ENCODE peak calls at places on chromosomes 7 and 10, in seven cellular contexts. One of them, this sample, is unnamed.

GRCh38 chr7:91239171-91239604 is 25.0 kb upstream of the FZD1 start:
- DNase-seq in progenitor cell of endocrine pancreas: no peak
- DNase-seq in RPMI7951: peak; percentile 98
- DNase-seq in prostate gland: no peak
- DNase-seq in Kasumi-1: peak; percentile 82
- DNase-seq in AG20443: peak; percentile 40
- DNase-seq in NCI-H2171 treated with DMSO at 0.1 percent for 48 hours: no peak
- DNase-seq in this sample: no peak

GRCh38 chr7:137546671-137547070 is 203.1 kb upstream of the PTN start:
- DNase-seq in progenitor cell of endocrine pancreas: no peak
- DNase-seq in RPMI7951: peak; percentile 15
- DNase-seq in prostate gland: no peak
- DNase-seq in Kasumi-1: no peak
- DNase-seq in AG20443: peak; percentile 42
- DNase-seq in NCI-H2171 treated with DMSO at 0.1 percent for 48 hours: no peak
- DNase-seq in this sample: no peak

GRCh38 chr7:132636581-132636980 is 60.3 kb upstream of the PLXNA4 start:
- DNase-seq in progenitor cell of endocrine pancreas: no peak
- DNase-seq in RPMI7951: peak; percentile 22
- DNase-seq in prostate gland: no peak
- DNase-seq in Kasumi-1: no peak
- DNase-seq in AG20443: no peak
- DNase-seq in NCI-H2171 treated with DMSO at 0.1 percent for 48 hours: no peak
- DNase-seq in this sample: no peak

GRCh38 chr7:5187605-5188004 is 2.4 kb upstream of the WIPI2 start:
- DNase-seq in progenitor cell of endocrine pancreas: no peak
- DNase-seq in RPMI7951: no peak
- DNase-seq in prostate gland: no peak
- DNase-seq in Kasumi-1: no peak
- DNase-seq in AG20443: no peak
- DNase-seq in NCI-H2171 treated with DMSO at 0.1 percent for 48 hours: no peak
- DNase-seq in this sample: no peak

GRCh38 chr10:124665980-124666379 is 78.2 kb downstream of the FAM53B start:
- DNase-seq in progenitor cell of endocrine pancreas: no peak
- DNase-seq in RPMI7951: no peak
- DNase-seq in prostate gland: no peak
- DNase-seq in Kasumi-1: no peak
- DNase-seq in AG20443: peak; percentile 53
- DNase-seq in NCI-H2171 treated with DMSO at 0.1 percent for 48 hours: no peak
- DNase-seq in this sample: no peak

GRCh38 chr7:70171369-70171768 is 573.1 kb downstream of the AUTS2 start:
- DNase-seq in progenitor cell of endocrine pancreas: no peak
- DNase-seq in RPMI7951: no peak
- DNase-seq in prostate gland: no peak
- DNase-seq in Kasumi-1: no peak
- DNase-seq in AG20443: no peak
- DNase-seq in NCI-H2171 treated with DMSO at 0.1 percent for 48 hours: no peak
- DNase-seq in this sample: no peak

GRCh38 chr7:54758702-54759665 is at the start of gene SEC61G:
- DNase-seq in progenitor cell of endocrine pancreas: peak; percentile 86
- DNase-seq in RPMI7951: peak; percentile 98
- DNase-seq in prostate gland: peak; percentile 95
- DNase-seq in Kasumi-1: peak; percentile 99
- DNase-seq in AG20443: peak; percentile 99
- DNase-seq in NCI-H2171 treated with DMSO at 0.1 percent for 48 hours: peak; percentile 95
- DNase-seq in this sample: peak; percentile 82

GRCh38 chr7:128410092-128410665 is 397 bp upstream of the IMPDH1 start:
- DNase-seq in progenitor cell of endocrine pancreas: peak; percentile 39
- DNase-seq in RPMI7951: peak; percentile 87
- DNase-seq in prostate gland: peak; percentile 48
- DNase-seq in Kasumi-1: peak; percentile 48
- DNase-seq in AG20443: peak; percentile 80
- DNase-seq in NCI-H2171 treated with DMSO at 0.1 percent for 48 hours: peak; percentile 80
- DNase-seq in this sample: peak; percentile 53

GRCh38 chr10:103145860-103146466 is 47.1 kb downstream of the NT5C2 start:
- DNase-seq in progenitor cell of endocrine pancreas: no peak
- DNase-seq in RPMI7951: peak; percentile 74
- DNase-seq in prostate gland: no peak
- DNase-seq in Kasumi-1: peak; percentile 22
- DNase-seq in AG20443: peak; percentile 59
- DNase-seq in NCI-H2171 treated with DMSO at 0.1 percent for 48 hours: peak; percentile 21
- DNase-seq in this sample: no peak

GRCh38 chr7:114874170-114874569 is 47.7 kb upstream of the MDFIC start:
- DNase-seq in progenitor cell of endocrine pancreas: no peak
- DNase-seq in RPMI7951: no peak
- DNase-seq in prostate gland: no peak
- DNase-seq in Kasumi-1: no peak
- DNase-seq in AG20443: no peak
- DNase-seq in NCI-H2171 treated with DMSO at 0.1 percent for 48 hours: no peak
- DNase-seq in this sample: no peak

GRCh38 chr7:29196971-29197370 is 2.4 kb downstream of the CHN2 start:
- DNase-seq in progenitor cell of endocrine pancreas: no peak
- DNase-seq in RPMI7951: no peak
- DNase-seq in prostate gland: no peak
- DNase-seq in Kasumi-1: no peak
- DNase-seq in AG20443: no peak
- DNase-seq in NCI-H2171 treated with DMSO at 0.1 percent for 48 hours: no peak
- DNase-seq in this sample: no peak

GRCh38 chr7:11557627-11558026 is 274.4 kb downstream of the THSD7A start:
- DNase-seq in progenitor cell of endocrine pancreas: no peak
- DNase-seq in RPMI7951: peak; percentile 2
- DNase-seq in prostate gland: no peak
- DNase-seq in Kasumi-1: peak; percentile 56
- DNase-seq in AG20443: no peak
- DNase-seq in NCI-H2171 treated with DMSO at 0.1 percent for 48 hours: no peak
- DNase-seq in this sample: no peak

GRCh38 chr10:46787321-46787615 is 124.0 kb upstream of the PTPN20 start:
- DNase-seq in progenitor cell of endocrine pancreas: no peak
- DNase-seq in RPMI7951: peak; percentile 61
- DNase-seq in prostate gland: peak; percentile 13
- DNase-seq in Kasumi-1: peak; percentile 32
- DNase-seq in AG20443: peak; percentile 33
- DNase-seq in NCI-H2171 treated with DMSO at 0.1 percent for 48 hours: peak; percentile 32
- DNase-seq in this sample: no peak

GRCh38 chr10:5364916-5365434 is at the start of gene UCN3:
- DNase-seq in progenitor cell of endocrine pancreas: no peak
- DNase-seq in RPMI7951: no peak
- DNase-seq in prostate gland: no peak
- DNase-seq in Kasumi-1: no peak
- DNase-seq in AG20443: no peak
- DNase-seq in NCI-H2171 treated with DMSO at 0.1 percent for 48 hours: no peak
- DNase-seq in this sample: no peak

GRCh38 chr10:118139321-118139720 is 92.6 kb upstream of the RAB11FIP2 start:
- DNase-seq in progenitor cell of endocrine pancreas: no peak
- DNase-seq in RPMI7951: no peak
- DNase-seq in prostate gland: no peak
- DNase-seq in Kasumi-1: no peak
- DNase-seq in AG20443: peak; percentile 58
- DNase-seq in NCI-H2171 treated with DMSO at 0.1 percent for 48 hours: no peak
- DNase-seq in this sample: no peak

GRCh38 chr7:75042299-75042698 is 31.3 kb downstream of the RCC1L start:
- DNase-seq in progenitor cell of endocrine pancreas: no peak
- DNase-seq in RPMI7951: no peak
- DNase-seq in prostate gland: no peak
- DNase-seq in Kasumi-1: no peak
- DNase-seq in AG20443: no peak
- DNase-seq in NCI-H2171 treated with DMSO at 0.1 percent for 48 hours: no peak
- DNase-seq in this sample: no peak

GRCh38 chr10:22670796-22671195 is 43.6 kb downstream of the PIP4K2A start:
- DNase-seq in progenitor cell of endocrine pancreas: no peak
- DNase-seq in RPMI7951: no peak
- DNase-seq in prostate gland: no peak
- DNase-seq in Kasumi-1: no peak
- DNase-seq in AG20443: peak; percentile 68
- DNase-seq in NCI-H2171 treated with DMSO at 0.1 percent for 48 hours: no peak
- DNase-seq in this sample: no peak

GRCh38 chr7:44973610-44974401 is 5.0 kb downstream of the MYO1G start:
- DNase-seq in progenitor cell of endocrine pancreas: peak; percentile 38
- DNase-seq in RPMI7951: peak; percentile 28
- DNase-seq in prostate gland: no peak
- DNase-seq in Kasumi-1: peak; percentile 67
- DNase-seq in AG20443: peak; percentile 72
- DNase-seq in NCI-H2171 treated with DMSO at 0.1 percent for 48 hours: no peak
- DNase-seq in this sample: no peak

This sample was measured in GM12892.